ENCODE peak calls at places on chromosome 6, in nine cellular contexts. I is vagina, R is stromal cell of bone marrow, P is renal cortical epithelial cell, Y is breast epithelium, M is left ventricle myocardium superior, F is stomach, D is iris pigment epithelial cell, T is aorta. S is an unnamed sample.

GRCh38 chr6:104682722-104683643 is 176.7 kb downstream of the HACE1 start:
- DNase-seq in R (peak; percentile 9), D (peak; percentile 52), I (no peak), Y (no peak), P (peak; percentile 43), T (peak; percentile 50), M (peak; percentile 71), F (peak; percentile 40), S (no peak)

GRCh38 chr6:46949662-46950280 is 28.0 kb upstream of the ADGRF5 start:
- DNase-seq in R (peak; percentile 18), I (no peak), M (peak; percentile 73), D (no peak), P (peak; percentile 93), Y (no peak), F (no peak), T (peak; percentile 55), S (no peak)

GRCh38 chr6:153096792-153097191 is 34.3 kb downstream of the RGS17 start:
- DNase-seq in Y (no peak), I (no peak), T (no peak), P (no peak), D (no peak), M (no peak), R (no peak), F (no peak), S (no peak)

GRCh38 chr6:144131248-144131709 is 19.0 kb upstream of the STX11 start:
- DNase-seq in F (no peak), P (peak; percentile 29), D (peak; percentile 79), I (no peak), Y (no peak), T (no peak), R (peak; percentile 75), M (no peak), S (no peak)

GRCh38 chr6:30260036-30260504 is 46.9 kb upstream of the TRIM26 start:
- DNase-seq in D (no peak), T (no peak), Y (no peak), F (no peak), R (no peak), P (no peak), M (peak; percentile 32), I (no peak), S (no peak)

GRCh38 chr6:112269165-112269564 is 14.8 kb upstream of the LAMA4 start:
- DNase-seq in F (no peak), Y (no peak), R (no peak), D (peak; percentile 46), I (no peak), P (no peak), T (no peak), M (no peak), S (peak; percentile 95)

GRCh38 chr6:12033770-12034169 is 21.7 kb downstream of the HIVEP1 start:
- DNase-seq in I (no peak), Y (no peak), T (no peak), R (no peak), P (peak; percentile 91), M (no peak), D (peak; percentile 79), F (no peak), S (no peak)

GRCh38 chr6:37922563-37922962 is 103.0 kb downstream of the ZFAND3 start:
- DNase-seq in M (no peak), R (no peak), T (no peak), Y (no peak), P (no peak), I (no peak), F (no peak), D (no peak), S (no peak)

GRCh38 chr6:11525468-11526155 is 11.9 kb upstream of the TMEM170B start:
- DNase-seq in D (peak; percentile 77), M (no peak), T (peak; percentile 63), F (no peak), P (peak; percentile 33), Y (peak; percentile 28), I (no peak), R (peak; percentile 75), S (no peak)

GRCh38 chr6:143792402-143793339 is 50.5 kb upstream of the LTV1 start:
- DNase-seq in M (no peak), I (no peak), F (no peak), Y (no peak), T (no peak), D (no peak), R (no peak), P (no peak), S (no peak)

GRCh38 chr6:39416728-39417127 is 94.2 kb upstream of the KCNK16 start:
- DNase-seq in P (peak; percentile 85), M (no peak), T (no peak), R (peak; percentile 74), Y (peak; percentile 47), I (no peak), D (peak; percentile 34), F (no peak), S (no peak)

GRCh38 chr6:148969679-148970078 is 222.8 kb downstream of the UST start:
- DNase-seq in M (peak; percentile 67), D (peak; percentile 71), P (no peak), R (peak; percentile 72), I (no peak), F (no peak), T (no peak), Y (no peak), S (no peak)

GRCh38 chr6:108001696-108002231 is 43.8 kb upstream of the SEC63 start:
- DNase-seq in T (no peak), R (no peak), Y (no peak), D (no peak), F (no peak), P (peak; percentile 6), I (no peak), M (no peak), S (no peak)